ENCODE peak calls at places on chromosomes 3 and 15, in six cellular contexts. T, O, G, H, M and J are unnamed samples.

GRCh38 chr3:165195628-165196576 is at the start of gene SLITRK3:
- DNase-seq in O (no peak), T (peak), G (no peak), H (no peak), M (no peak), J (no peak)

GRCh38 chr15:58043192-58043903 is 22.2 kb downstream of the ALDH1A2 start:
- DNase-seq in G (no peak), O (peak), H (no peak), T (peak), M (peak), J (no peak)

GRCh38 chr3:44021646-44022594 is 219.8 kb upstream of the TOPAZ1 start:
- DNase-seq in G (no peak), H (no peak), M (no peak), O (no peak), T (peak), J (no peak)

GRCh38 chr3:45597166-45597565 is 2.6 kb downstream of the LIMD1 start:
- DNase-seq in M (no peak), G (no peak), T (no peak), O (peak), H (no peak), J (no peak)

GRCh38 chr15:72124218-72124617 is 6.0 kb downstream of the SENP8 start:
- DNase-seq in M (no peak), O (no peak), T (no peak), G (no peak), H (no peak), J (no peak)

GRCh38 chr3:123026551-123027291 is 842 bp downstream of the SEMA5B start:
- DNase-seq in H (no peak), O (peak), M (no peak), T (peak), G (no peak), J (no peak)

GRCh38 chr3:158434412-158435038 is 136.5 kb upstream of the MLF1 start:
- DNase-seq in O (peak), H (peak), T (peak), M (peak), G (peak), J (no peak)

GRCh38 chr15:68821190-68821897 is 649 bp upstream of the ANP32A start:
- DNase-seq in M (no peak), G (no peak), T (no peak), H (no peak), O (no peak), J (no peak)

GRCh38 chr3:77885381-77885780 is 845.5 kb downstream of the ROBO2 start:
- DNase-seq in O (no peak), T (no peak), M (no peak), H (no peak), G (no peak), J (no peak)

GRCh38 chr15:74034206-74034755 is 39.8 kb downstream of the PML start:
- DNase-seq in T (no peak), G (no peak), M (no peak), O (no peak), H (no peak), J (no peak)

GRCh38 chr3:39506863-39507262 is 39.4 kb downstream of the MOBP start:
- DNase-seq in G (no peak), H (no peak), T (no peak), M (no peak), O (no peak), J (no peak)

GRCh38 chr3:13349823-13350222 is 70.3 kb downstream of the NUP210 start:
- DNase-seq in O (no peak), G (no peak), T (no peak), H (no peak), M (no peak), J (no peak)

GRCh38 chr3:13348100-13348499 is 72.0 kb downstream of the NUP210 start:
- DNase-seq in M (no peak), T (no peak), G (no peak), H (no peak), O (no peak), J (no peak)

GRCh38 chr3:13347390-13347966 is 72.6 kb downstream of the NUP210 start:
- DNase-seq in M (no peak), T (peak), O (no peak), G (no peak), H (no peak), J (no peak)

GRCh38 chr3:13346481-13347389 is 73.4 kb downstream of the NUP210 start:
- DNase-seq in O (peak), H (no peak), G (no peak), T (peak), M (no peak), J (no peak)

DNA sequence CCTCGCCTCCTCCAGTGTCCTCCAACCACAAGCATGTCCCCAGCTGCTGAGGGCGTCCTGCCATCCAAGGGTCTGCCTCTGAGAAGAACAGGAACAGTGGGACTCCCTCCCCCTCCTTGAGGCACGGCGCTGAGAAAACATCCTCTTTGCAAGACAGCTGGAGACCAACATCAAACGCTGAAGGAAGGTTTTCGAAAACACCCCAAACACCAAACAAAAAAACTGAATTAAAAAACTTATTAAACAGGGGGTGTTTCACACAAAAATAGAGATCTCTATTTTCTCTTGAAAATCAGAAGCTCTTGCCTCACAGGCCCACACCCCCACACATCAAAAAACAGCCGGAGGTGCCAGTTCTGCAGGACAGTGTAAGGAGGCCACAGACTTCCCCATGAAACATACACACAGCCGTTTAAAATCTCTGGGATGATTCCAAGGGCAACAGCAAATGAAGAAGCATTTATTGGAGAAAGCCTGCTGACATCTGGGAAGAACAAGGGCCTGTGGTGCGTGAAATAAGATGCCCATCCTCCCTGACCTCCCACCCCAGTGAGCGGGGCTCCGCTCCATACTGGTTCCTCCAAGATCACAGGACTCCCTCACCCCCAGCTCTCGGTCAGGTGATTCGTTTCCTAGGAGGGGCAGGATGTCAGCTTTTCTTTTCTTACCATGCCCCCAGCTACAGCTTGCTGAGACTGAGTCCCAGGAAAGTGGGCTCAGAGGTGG is 71.3 kb downstream of the NUP210 start:
- DNase-seq in M (no peak), T (peak), G (no peak), H (no peak), O (no peak), J (no peak)
- H3K27ac ChIP-seq in M (no peak), T (peak), G (no peak), H (no peak), O (no peak), J (no peak)

GRCh38 chr3:194688946-194689345 is 3.3 kb downstream of the FAM43A start:
- DNase-seq in G (no peak), T (no peak), M (no peak), H (no peak), O (no peak), J (no peak)

GRCh38 chr3:194689493-194689901 is 3.8 kb downstream of the FAM43A start:
- DNase-seq in M (no peak), O (no peak), T (no peak), G (no peak), H (no peak), J (no peak)

GRCh38 chr3:194690501-194691372 is 5.1 kb downstream of the FAM43A start:
- DNase-seq in M (no peak), G (no peak), O (no peak), H (no peak), T (no peak), J (no peak)

GRCh38 chr3:194688207-194688711 is 2.6 kb downstream of the FAM43A start:
- DNase-seq in O (peak), H (no peak), G (no peak), T (peak), M (no peak), J (no peak)

DNA sequence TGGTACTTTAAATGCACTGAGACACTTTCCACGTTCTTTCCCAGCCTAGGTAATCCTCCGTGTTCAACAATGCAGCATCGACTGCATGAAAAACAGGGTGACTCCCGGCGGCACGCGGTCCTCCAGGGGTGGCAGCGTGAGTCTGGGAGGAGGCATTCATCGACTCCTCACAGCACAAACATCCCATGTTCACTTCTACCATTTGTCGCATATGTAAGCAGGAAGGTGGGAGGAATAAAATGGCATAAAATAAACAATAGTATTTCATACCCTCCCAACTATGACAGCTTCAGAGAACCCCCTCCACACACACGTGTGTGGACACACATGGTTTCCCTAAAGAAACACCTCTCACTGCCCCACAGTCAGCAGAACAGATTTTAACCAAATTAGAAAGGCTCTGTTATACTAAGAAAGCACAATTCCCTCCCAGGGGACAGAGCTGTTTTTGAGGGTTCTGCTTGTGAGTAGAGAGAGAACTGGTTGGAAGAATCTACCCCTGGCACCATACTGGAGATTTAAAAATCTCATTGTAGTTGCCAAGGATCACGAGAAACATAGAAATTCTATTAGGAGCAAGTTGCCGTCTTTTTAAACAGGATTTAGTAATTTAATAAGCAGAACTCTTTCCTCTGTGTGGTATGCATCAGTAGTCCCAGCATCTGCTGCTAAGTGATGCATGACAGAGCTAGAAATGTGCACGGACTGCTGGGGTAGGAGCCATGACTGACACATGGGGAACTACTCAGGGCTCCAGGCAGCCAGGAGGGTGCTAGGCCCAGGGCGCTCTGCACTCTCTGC is 6.0 kb downstream of the FAM43A start:
- DNase-seq in O (no peak), M (no peak), T (no peak), G (no peak), H (no peak), J (no peak)
- H3K27ac ChIP-seq in O (no peak), M (no peak), T (no peak), G (peak), H (no peak), J (no peak)

DNA sequence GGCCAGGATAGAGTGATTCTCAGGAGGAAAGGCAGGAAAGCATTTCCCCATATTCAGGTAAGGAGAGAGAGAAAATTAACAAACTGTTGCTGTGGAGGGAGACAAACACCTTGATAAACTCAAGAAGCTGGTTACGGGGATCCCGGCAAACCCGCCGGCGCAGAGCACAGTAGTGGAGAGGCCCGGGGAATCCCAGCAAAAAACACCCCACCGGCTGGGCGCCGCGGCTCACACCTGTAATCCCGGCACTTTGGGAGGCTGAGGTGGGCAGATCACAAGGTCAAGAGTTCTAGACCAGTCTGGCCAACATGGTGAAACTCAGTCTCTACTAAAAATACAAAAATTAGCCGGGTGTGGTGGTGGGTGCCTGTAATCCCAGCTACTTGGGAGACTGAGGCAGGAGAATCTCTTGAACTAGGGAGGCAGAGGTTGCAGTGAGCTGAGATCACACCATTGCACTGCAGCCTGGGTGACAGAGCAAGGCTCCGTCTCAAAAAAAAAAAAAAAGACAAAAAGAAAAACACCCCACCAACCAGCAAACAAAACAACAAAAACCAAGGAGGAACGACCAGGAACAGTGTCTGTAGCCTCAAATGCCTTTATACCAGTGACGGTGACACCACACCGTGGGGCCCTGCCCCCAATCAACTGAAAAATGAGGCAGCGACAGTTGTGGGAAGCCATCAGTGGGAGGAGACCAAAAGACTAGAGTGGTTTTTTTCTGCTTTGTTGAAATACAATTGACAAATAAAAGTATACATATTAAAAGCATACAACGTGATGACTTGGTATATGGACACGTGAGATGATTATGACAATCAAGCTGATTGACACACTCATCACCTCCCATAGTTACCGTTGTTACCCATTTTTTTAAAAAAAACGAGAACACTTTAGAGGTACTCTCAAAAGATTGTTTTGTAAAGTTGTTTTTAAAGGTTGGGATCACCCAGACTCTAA is 40.2 kb upstream of the IDH2 start:
- DNase-seq in M (no peak), O (no peak), H (no peak), G (no peak), T (no peak), J (no peak)
- H3K27ac ChIP-seq in M (no peak), O (peak), H (no peak), G (no peak), T (no peak), J (no peak)

GRCh38 chr3:69324362-69325025 is 61.4 kb downstream of the FRMD4B start:
- DNase-seq in T (peak), M (no peak), G (no peak), O (no peak), H (no peak), J (no peak)
- H3K27ac ChIP-seq in T (no peak), M (no peak), G (no peak), O (no peak), H (peak), J (no peak)